ENCODE peak calls at places on chromosomes 5 and 9, in eight cellular contexts. S is tibial artery, U is thoracic aorta, T is A549, F is suprapubic skin, B is lower lobe of right lung, M is colonic mucosa, Z is cardiac muscle cell. G is an unnamed sample.
A peak's percentile ranks its signal among the peaks of the same experiment; 100 is the strongest.

GRCh38 chr5:95960802-95961616 is 642 bp downstream of the ELL2 start:
- DNase-seq in S (peak; percentile 85), U (peak; percentile 22), T (peak; percentile 66), F (peak; percentile 86), B (peak; percentile 92), M (peak; percentile 76), Z (peak; percentile 91), G (peak; percentile 60)

GRCh38 chr9:84697494-84698114 is 28.1 kb downstream of the NTRK2 start:
- DNase-seq in S (peak; percentile 81), U (no peak), T (peak; percentile 30), F (no peak), B (peak; percentile 75), M (peak; percentile 83), Z (peak; percentile 61), G (peak; percentile 27)

GRCh38 chr9:7008411-7008810 is 250.6 kb downstream of the KDM4C start:
- DNase-seq in S (peak; percentile 57), U (no peak), T (no peak), F (no peak), B (no peak), M (no peak), Z (no peak), G (no peak)

GRCh38 chr5:167934561-167934971 is 356.9 kb upstream of the WWC1 start:
- DNase-seq in S (peak; percentile 72), U (peak; percentile 6), T (no peak), F (no peak), B (no peak), M (no peak), Z (peak; percentile 79), G (no peak)

GRCh38 chr5:172860520-172861443 is 26.7 kb downstream of the ERGIC1 start:
- DNase-seq in S (peak; percentile 97), U (peak; percentile 86), T (no peak), F (peak; percentile 93), B (peak; percentile 86), M (peak; percentile 63), Z (peak; percentile 82), G (peak; percentile 90)

GRCh38 chr9:84542554-84542953 is 127.0 kb upstream of the NTRK2 start:
- DNase-seq in S (no peak), U (no peak), T (no peak), F (no peak), B (no peak), M (no peak), Z (no peak), G (no peak)

GRCh38 chr9:109794361-109795012 is 14.5 kb downstream of the PALM2AKAP2 start:
- DNase-seq in S (peak; percentile 80), U (no peak), T (no peak), F (no peak), B (no peak), M (no peak), Z (peak; percentile 59), G (no peak)

GRCh38 chr9:132268725-132269352 is 85.9 kb downstream of the SETX start:
- DNase-seq in S (no peak), U (no peak), T (peak; percentile 58), F (no peak), B (peak; percentile 68), M (peak; percentile 51), Z (peak; percentile 74), G (peak; percentile 34)

GRCh38 chr5:149552761-149553160 is 1.5 kb upstream of the CSNK1A1 start:
- DNase-seq in S (no peak), U (no peak), T (no peak), F (no peak), B (no peak), M (no peak), Z (no peak), G (no peak)

GRCh38 chr5:8633706-8634105 is 764.8 kb downstream of the MTRR start:
- DNase-seq in S (no peak), U (no peak), T (no peak), F (no peak), B (no peak), M (no peak), Z (peak; percentile 72), G (no peak)

GRCh38 chr9:128943832-128944620 is 3.4 kb downstream of the DOLK start:
- DNase-seq in S (peak; percentile 17), U (no peak), T (no peak), F (peak; percentile 53), B (no peak), M (no peak), Z (no peak), G (no peak)

GRCh38 chr5:73948720-73949119 is 322.7 kb downstream of the ARHGEF28 start:
- DNase-seq in S (no peak), U (no peak), T (no peak), F (no peak), B (no peak), M (no peak), Z (peak; percentile 62), G (no peak)

GRCh38 chr9:33921967-33922895 is 105.3 kb downstream of the UBE2R2 start:
- DNase-seq in S (no peak), U (no peak), T (peak; percentile 57), F (no peak), B (no peak), M (no peak), Z (peak; percentile 32), G (no peak)

GRCh38 chr9:81787747-81788632 is 98.6 kb upstream of the TLE1 start:
- DNase-seq in S (peak; percentile 67), U (no peak), T (peak; percentile 41), F (no peak), B (no peak), M (peak; percentile 53), Z (peak; percentile 98), G (peak; percentile 71)

GRCh38 chr5:155943516-155944407 is 383.2 kb upstream of the SGCD start:
- DNase-seq in S (no peak), U (no peak), T (peak; percentile 27), F (no peak), B (no peak), M (peak; percentile 36), Z (peak; percentile 58), G (no peak)

GRCh38 chr5:172114875-172115422 is 73.1 kb downstream of the STK10 start:
- DNase-seq in S (no peak), U (no peak), T (no peak), F (no peak), B (peak; percentile 86), M (peak; percentile 49), Z (no peak), G (no peak)

GRCh38 chr9:77952641-77953341 is 78.8 kb downstream of the GNAQ start:
- DNase-seq in S (no peak), U (no peak), T (no peak), F (no peak), B (no peak), M (no peak), Z (peak; percentile 58), G (peak; percentile 61)

GRCh38 chr5:39201160-39201794 is 18.1 kb downstream of the FYB1 start:
- DNase-seq in S (no peak), U (no peak), T (no peak), F (no peak), B (no peak), M (no peak), Z (no peak), G (no peak)

GRCh38 chr5:123487298-123487697 is 24.7 kb upstream of the CSNK1G3 start:
- DNase-seq in S (no peak), U (peak; percentile 9), T (no peak), F (no peak), B (no peak), M (no peak), Z (peak; percentile 49), G (no peak)

GRCh38 chr5:43422143-43422542 is 10.0 kb upstream of the CCL28 start:
- DNase-seq in S (no peak), U (no peak), T (no peak), F (no peak), B (no peak), M (peak; percentile 63), Z (peak; percentile 77), G (peak; percentile 56)

GRCh38 chr5:116378007-116378831 is 196.4 kb downstream of the SEMA6A start:
- DNase-seq in S (no peak), U (no peak), T (no peak), F (no peak), B (no peak), M (no peak), Z (no peak), G (no peak)

GRCh38 chr9:121599872-121600585 is 51.4 kb upstream of the DAB2IP start:
- DNase-seq in S (no peak), U (no peak), T (peak; percentile 48), F (no peak), B (no peak), M (no peak), Z (no peak), G (no peak)
- H3K27ac ChIP-seq in S (peak overlapping the region; percentile 85), U (peak overlapping the region; percentile 59), T (peak overlapping the region; percentile 60), F (peak overlapping the region; percentile 86), B (peak overlapping the region; percentile 88), M (no peak overlapping the region), Z (peak overlapping the region; percentile 98), G (no peak overlapping the region)

DNA sequence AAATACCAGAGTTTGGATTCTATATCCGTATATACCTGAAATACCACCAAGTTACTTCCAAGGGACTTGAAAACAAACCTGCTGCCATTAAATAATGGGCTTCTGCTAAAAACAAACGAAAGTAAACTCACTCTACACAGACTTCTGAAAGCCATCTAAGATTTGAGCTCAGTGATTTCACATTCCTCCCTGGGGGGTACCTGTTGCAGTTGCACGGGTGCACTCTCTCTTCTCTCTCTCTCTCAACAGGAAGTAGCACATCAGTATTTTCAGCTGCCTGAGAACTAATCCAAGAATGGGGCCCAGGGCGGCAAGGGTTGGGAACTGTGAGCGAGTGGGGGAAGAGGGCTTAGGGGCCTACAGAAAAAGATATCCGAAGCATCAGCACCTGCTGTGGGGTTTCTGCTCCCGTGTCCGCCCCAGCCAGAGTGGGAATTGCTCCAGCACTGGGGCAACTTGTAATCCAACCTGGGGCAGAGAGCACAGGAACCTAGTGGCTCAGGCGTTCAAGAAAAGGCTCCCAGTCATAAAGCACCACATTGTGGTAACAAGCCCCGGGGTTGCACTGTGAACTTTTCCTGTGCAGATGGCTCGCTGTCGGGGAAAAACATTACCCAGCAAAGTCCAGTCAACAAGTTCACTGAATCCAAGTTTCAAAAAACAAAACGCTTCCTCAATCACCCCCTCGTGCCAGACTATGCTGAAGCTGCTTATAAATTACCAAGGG is 99.8 kb downstream of the EFNA5 start:
- DNase-seq in S (no peak), U (no peak), T (peak; percentile 14), F (no peak), B (no peak), M (peak; percentile 61), Z (peak; percentile 41), G (peak; percentile 46)
- H3K4me3 ChIP-seq in S (peak overlapping the region; percentile 46), U (peak overlapping the region; percentile 78), T (peak overlapping the region; percentile 39), F (peak overlapping the region; percentile 50), B (no peak overlapping the region), M (peak overlapping the region; percentile 44), Z (no peak overlapping the region), G (peak overlapping the region; percentile 56)

DNA sequence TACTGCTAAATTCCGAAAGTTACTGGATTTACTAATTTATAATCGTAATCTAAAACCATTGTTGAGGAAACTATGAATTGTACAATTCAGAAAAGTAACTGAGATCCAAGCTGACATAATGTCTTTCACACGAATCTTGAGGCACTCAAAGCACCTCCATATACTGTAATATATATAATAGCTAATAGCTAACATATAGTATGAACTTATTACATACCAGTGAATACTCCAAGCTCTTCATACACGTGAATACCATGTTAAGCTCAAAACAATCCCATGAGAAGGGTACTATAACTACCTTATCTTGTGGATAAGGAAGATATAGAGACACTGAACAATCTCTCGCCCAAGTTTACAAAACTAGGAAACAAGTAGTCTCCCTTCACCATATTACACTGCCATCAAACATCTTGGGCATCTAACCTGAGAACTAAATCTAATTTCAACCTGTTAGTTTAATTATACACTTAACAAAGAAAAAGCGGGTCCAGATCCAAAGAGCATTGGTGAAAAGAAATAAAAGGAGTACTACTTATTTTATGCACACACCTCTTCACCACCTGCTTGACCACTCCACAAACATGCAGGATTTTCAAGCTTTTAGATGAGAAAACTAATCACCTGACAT is 1.0 kb downstream of the NUDCD2 start:
- DNase-seq in S (no peak), U (no peak), T (no peak), F (no peak), B (no peak), M (no peak), Z (no peak), G (no peak)
- H3K27ac ChIP-seq in S (peak overlapping the region; percentile 97), U (peak overlapping the region; percentile 81), T (peak overlapping the region; percentile 92), F (peak overlapping the region; percentile 98), B (peak overlapping the region; percentile 95), M (peak overlapping the region; percentile 80), Z (peak overlapping the region; percentile 98), G (peak overlapping the region; percentile 95)

GRCh38 chr9:137278061-137278912 is 761 bp downstream of the TOR4A start:
- DNase-seq in S (no peak), U (no peak), T (no peak), F (no peak), B (peak; percentile 69), M (peak; percentile 48), Z (peak; percentile 30), G (no peak)
- H3K4me3 ChIP-seq in S (peak overlapping the region; percentile 41), U (peak overlapping the region; percentile 86), T (peak overlapping the region; percentile 72), F (peak overlapping the region; percentile 47), B (peak overlapping the region; percentile 74), M (peak overlapping the region; percentile 55), Z (peak overlapping the region; percentile 26), G (peak overlapping the region; percentile 89)

G was measured in PC-9.